ENCODE peak calls at places on chromosomes 3 and 15, in ten cellular contexts. V is skeletal muscle cell, W is HFF-Myc, Y is NCI-H774, J is activated gamma-delta T cell, E is B cell, F is M059J, O is germinal center, D is fibroblast of villous mesenchyme, Z is heart left ventricle. Q is an unnamed sample.

GRCh38 chr3:185272051-185272450 is 18.2 kb upstream of the EHHADH start:
- DNase-seq in V (no peak), W (no peak), Y (no peak), J (no peak), E (no peak), F (peak; percentile 13), O (no peak), D (no peak), Z (no peak), Q (no peak)

GRCh38 chr3:125059488-125060245 is 3.9 kb upstream of the HEG1 start:
- DNase-seq in V (no peak), W (no peak), Y (no peak), J (no peak), E (no peak), F (peak; percentile 59), O (no peak), D (no peak), Z (no peak), Q (no peak)

GRCh38 chr15:50065264-50065663 is 53.8 kb downstream of the ATP8B4 start:
- DNase-seq in V (no peak), W (no peak), Y (no peak), J (no peak), E (no peak), F (peak; percentile 49), O (no peak), D (peak; percentile 56), Z (no peak), Q (no peak)

GRCh38 chr3:148309390-148310035 is 388.2 kb upstream of the AGTR1 start:
- DNase-seq in V (no peak), W (no peak), Y (no peak), J (no peak), E (no peak), F (peak; percentile 52), O (no peak), D (peak; percentile 38), Z (no peak), Q (peak; percentile 52)

GRCh38 chr15:80595391-80595790 is 99.7 kb upstream of the ABHD17C start:
- DNase-seq in V (no peak), W (no peak), Y (no peak), J (no peak), E (no peak), F (peak; percentile 18), O (no peak), D (peak; percentile 29), Z (no peak), Q (no peak)

GRCh38 chr15:74835312-74835823 is 7.6 kb downstream of the ULK3 start:
- DNase-seq in V (no peak), W (no peak), Y (no peak), J (no peak), E (peak; percentile 73), F (peak; percentile 61), O (peak; percentile 60), D (peak; percentile 34), Z (no peak), Q (peak; percentile 76)

GRCh38 chr3:22263042-22263441 is 512.0 kb upstream of the ZNF385D start:
- DNase-seq in V (peak; percentile 84), W (no peak), Y (no peak), J (no peak), E (no peak), F (peak; percentile 62), O (no peak), D (no peak), Z (no peak), Q (no peak)

GRCh38 chr3:191290311-191291025 is 38.7 kb upstream of the CCDC50 start:
- DNase-seq in V (no peak), W (no peak), Y (no peak), J (no peak), E (no peak), F (peak; percentile 45), O (peak; percentile 22), D (peak; percentile 11), Z (no peak), Q (no peak)

GRCh38 chr3:113532698-113533533 is 561 bp downstream of the SIDT1 start:
- DNase-seq in V (no peak), W (no peak), Y (no peak), J (peak; percentile 16), E (peak; percentile 70), F (no peak), O (peak; percentile 52), D (no peak), Z (peak; percentile 16), Q (peak; percentile 58)

GRCh38 chr15:43469867-43470266 is 23.1 kb downstream of the TP53BP1 start:
- DNase-seq in V (no peak), W (no peak), Y (no peak), J (no peak), E (no peak), F (no peak), O (no peak), D (no peak), Z (no peak), Q (no peak)

GRCh38 chr15:77173487-77173886 is 102.6 kb upstream of the TSPAN3 start:
- DNase-seq in V (no peak), W (no peak), Y (no peak), J (no peak), E (no peak), F (no peak), O (no peak), D (no peak), Z (no peak), Q (no peak)

GRCh38 chr15:41811432-41812195 is 16.3 kb upstream of the JMJD7 start:
- DNase-seq in V (no peak), W (peak; percentile 69), Y (no peak), J (peak; percentile 19), E (peak; percentile 80), F (peak; percentile 78), O (peak; percentile 85), D (peak; percentile 88), Z (peak; percentile 82), Q (peak; percentile 87)

GRCh38 chr3:99875573-99875924 is 57.9 kb downstream of the CMSS1 start:
- DNase-seq in V (no peak), W (no peak), Y (no peak), J (no peak), E (no peak), F (peak; percentile 73), O (peak; percentile 8), D (peak; percentile 80), Z (no peak), Q (no peak)

GRCh38 chr3:37124431-37124830 is 50.0 kb downstream of the LRRFIP2 start:
- DNase-seq in V (no peak), W (no peak), Y (no peak), J (no peak), E (no peak), F (no peak), O (no peak), D (peak; percentile 68), Z (no peak), Q (no peak)

GRCh38 chr3:15953841-15954240 is 156.1 kb upstream of the ANKRD28 start:
- DNase-seq in V (no peak), W (no peak), Y (no peak), J (no peak), E (no peak), F (no peak), O (peak; percentile 14), D (no peak), Z (no peak), Q (no peak)

GRCh38 chr15:79028411-79028964 is 62.1 kb downstream of the RASGRF1 start:
- DNase-seq in V (no peak), W (no peak), Y (no peak), J (no peak), E (peak; percentile 45), F (peak; percentile 33), O (peak; percentile 62), D (peak; percentile 33), Z (peak; percentile 18), Q (peak; percentile 67)

GRCh38 chr15:77566092-77566491 is 66.6 kb downstream of the LINGO1 start:
- DNase-seq in V (no peak), W (no peak), Y (no peak), J (no peak), E (no peak), F (no peak), O (no peak), D (no peak), Z (no peak), Q (no peak)

GRCh38 chr15:79811406-79812405 is 85.1 kb downstream of the MTHFS start:
- DNase-seq in V (peak; percentile 41), W (peak; percentile 15), Y (peak; percentile 45), J (no peak), E (no peak), F (peak; percentile 52), O (no peak), D (peak; percentile 53), Z (peak; percentile 59), Q (no peak)

GRCh38 chr3:100042577-100042981 is 71.7 kb downstream of the FILIP1L start:
- DNase-seq in V (peak; percentile 58), W (no peak), Y (no peak), J (no peak), E (no peak), F (peak; percentile 85), O (no peak), D (peak; percentile 74), Z (no peak), Q (no peak)

GRCh38 chr3:11228041-11228440 is 44.2 kb upstream of the ATG7 start:
- DNase-seq in V (no peak), W (no peak), Y (no peak), J (no peak), E (no peak), F (no peak), O (no peak), D (no peak), Z (no peak), Q (no peak)

GRCh38 chr3:15108869-15109268 is 9.9 kb upstream of the RBSN start:
- DNase-seq in V (no peak), W (no peak), Y (no peak), J (no peak), E (no peak), F (no peak), O (no peak), D (no peak), Z (no peak), Q (no peak)

GRCh38 chr3:17038900-17039545 is 154.3 kb downstream of the PLCL2 start:
- DNase-seq in V (no peak), W (no peak), Y (no peak), J (no peak), E (no peak), F (no peak), O (no peak), D (no peak), Z (no peak), Q (no peak)

GRCh38 chr3:51966016-51966415 is 1.2 kb downstream of the PCBP4 start:
- DNase-seq in V (no peak), W (no peak), Y (no peak), J (no peak), E (no peak), F (no peak), O (no peak), D (no peak), Z (no peak), Q (no peak)

GRCh38 chr3:852033-852432 is 240.8 kb upstream of the CNTN6 start:
- DNase-seq in V (no peak), W (no peak), Y (no peak), J (no peak), E (no peak), F (no peak), O (no peak), D (no peak), Z (no peak), Q (no peak)

GRCh38 chr3:23017800-23018199 is 185.3 kb upstream of the UBE2E2 start:
- DNase-seq in V (peak; percentile 23), W (no peak), Y (no peak), J (no peak), E (no peak), F (peak; percentile 39), O (no peak), D (peak; percentile 39), Z (no peak), Q (no peak)

GRCh38 chr3:66938338-66938963 is 59.7 kb upstream of the KBTBD8 start:
- DNase-seq in V (peak; percentile 25), W (peak; percentile 41), Y (peak; percentile 19), J (no peak), E (peak; percentile 21), F (peak; percentile 46), O (peak; percentile 40), D (peak; percentile 70), Z (no peak), Q (peak; percentile 39)

GRCh38 chr3:62670351-62670750 is 204.9 kb downstream of the CADPS start:
- DNase-seq in V (peak; percentile 63), W (no peak), Y (no peak), J (no peak), E (no peak), F (no peak), O (no peak), D (peak; percentile 3), Z (no peak), Q (no peak)

GRCh38 chr15:70275461-70276138 is 177.9 kb upstream of the TLE3 start:
- DNase-seq in V (no peak), W (no peak), Y (no peak), J (no peak), E (no peak), F (no peak), O (no peak), D (no peak), Z (no peak), Q (no peak)

Q was measured in nephron progenitor cell.